ENCODE peak calls at places on chromosome 18, in eight cellular contexts. K is foreskin fibroblast, M is AG09309, W is body of pancreas, X is HCT116, J is SK-N-SH, B is dorsolateral prefrontal cortex, T is astrocyte of the cerebellum. C is an unnamed sample.

GRCh38 chr18:12862467-12862866 is 21.6 kb downstream of the PTPN2 start:
- DNase-seq in X (no peak), B (no peak), K (no peak), J (no peak), T (no peak), W (peak), M (no peak), C (no peak)

GRCh38 chr18:48851563-48851962 is 99.2 kb downstream of the SMAD7 start:
- DNase-seq in W (no peak), X (no peak), J (peak), K (no peak), M (no peak), B (peak), T (no peak), C (no peak)

GRCh38 chr18:12014976-12015696 is 33.8 kb downstream of the IMPA2 start:
- DNase-seq in M (no peak), B (no peak), W (no peak), X (no peak), T (no peak), K (no peak), J (no peak), C (no peak)

GRCh38 chr18:58831610-58832009 is 33.1 kb upstream of the ZNF532 start:
- DNase-seq in B (no peak), X (no peak), W (no peak), K (peak), M (peak), T (no peak), J (no peak), C (no peak)

GRCh38 chr18:26056291-26056690 is 34.1 kb downstream of the SS18 start:
- DNase-seq in M (no peak), T (no peak), B (no peak), K (peak), J (no peak), W (no peak), X (no peak), C (no peak)

GRCh38 chr18:8264861-8265411 is 344.3 kb upstream of the RAB12 start:
- DNase-seq in X (no peak), W (no peak), J (peak), M (no peak), K (peak), B (no peak), T (no peak), C (no peak)

GRCh38 chr18:12776821-12777471 is 74.1 kb downstream of the PSMG2 start:
- DNase-seq in K (no peak), M (no peak), J (no peak), X (no peak), T (no peak), W (no peak), B (no peak), C (no peak)

GRCh38 chr18:56593906-56594305 is 44.5 kb downstream of the TXNL1 start:
- DNase-seq in M (no peak), J (no peak), K (peak), X (no peak), B (no peak), W (no peak), T (no peak), C (no peak)

GRCh38 chr18:55287146-55287806 is 300.7 kb downstream of the TCF4 start:
- DNase-seq in T (no peak), X (no peak), M (no peak), J (peak), K (no peak), B (no peak), W (no peak), C (no peak)

GRCh38 chr18:8507361-8507760 is 101.9 kb upstream of the RAB12 start:
- DNase-seq in K (peak), W (no peak), B (no peak), M (no peak), J (peak), T (no peak), X (peak), C (no peak)

GRCh38 chr18:3499498-3499897 is 49.5 kb downstream of the TGIF1 start:
- DNase-seq in W (no peak), J (peak), B (no peak), M (no peak), K (peak), X (no peak), T (no peak), C (peak)

GRCh38 chr18:78271790-78272189 is 707.8 kb upstream of the SALL3 start:
- DNase-seq in J (no peak), B (no peak), T (no peak), W (no peak), X (no peak), M (no peak), K (no peak), C (no peak)

GRCh38 chr18:2903006-2903405 is 56.2 kb downstream of the EMILIN2 start:
- DNase-seq in T (peak), X (no peak), W (no peak), K (peak), M (no peak), J (peak), B (no peak), C (no peak)

GRCh38 chr18:48138211-48138610 is 207.8 kb upstream of the SMAD2 start:
- DNase-seq in X (no peak), T (no peak), M (no peak), W (no peak), K (no peak), B (no peak), J (no peak), C (peak)

GRCh38 chr18:28875059-28875458 is 698.1 kb upstream of the CDH2 start:
- DNase-seq in X (no peak), W (no peak), B (no peak), K (no peak), M (peak), J (no peak), T (peak), C (no peak)

GRCh38 chr18:36769611-36770314 is 59.0 kb downstream of the TPGS2 start:
- DNase-seq in J (no peak), M (no peak), B (no peak), K (no peak), W (peak), X (peak), T (no peak), C (no peak)

GRCh38 chr18:64653068-64653467 is 504.2 kb upstream of the LINC00305 start:
- DNase-seq in B (no peak), W (no peak), M (no peak), X (no peak), J (no peak), K (no peak), T (no peak), C (no peak)

GRCh38 chr18:70464343-70465114 is 175.7 kb downstream of the SOCS6 start:
- DNase-seq in J (peak), M (peak), X (peak), B (peak), K (peak), W (peak), T (peak), C (no peak)

GRCh38 chr18:69400253-69400975 is at the start of gene DOK6:
- DNase-seq in W (peak), J (peak), B (peak), X (no peak), K (peak), T (peak), M (peak), C (no peak)

GRCh38 chr18:23689031-23689615 is at the start of gene LAMA3:
- DNase-seq in X (no peak), J (peak), T (no peak), K (peak), M (no peak), W (peak), B (peak), C (no peak)

GRCh38 chr18:73893879-73894278 is 253.8 kb downstream of the FBXO15 start:
- DNase-seq in X (no peak), M (no peak), B (no peak), K (peak), J (no peak), T (no peak), W (no peak), C (no peak)

DNA sequence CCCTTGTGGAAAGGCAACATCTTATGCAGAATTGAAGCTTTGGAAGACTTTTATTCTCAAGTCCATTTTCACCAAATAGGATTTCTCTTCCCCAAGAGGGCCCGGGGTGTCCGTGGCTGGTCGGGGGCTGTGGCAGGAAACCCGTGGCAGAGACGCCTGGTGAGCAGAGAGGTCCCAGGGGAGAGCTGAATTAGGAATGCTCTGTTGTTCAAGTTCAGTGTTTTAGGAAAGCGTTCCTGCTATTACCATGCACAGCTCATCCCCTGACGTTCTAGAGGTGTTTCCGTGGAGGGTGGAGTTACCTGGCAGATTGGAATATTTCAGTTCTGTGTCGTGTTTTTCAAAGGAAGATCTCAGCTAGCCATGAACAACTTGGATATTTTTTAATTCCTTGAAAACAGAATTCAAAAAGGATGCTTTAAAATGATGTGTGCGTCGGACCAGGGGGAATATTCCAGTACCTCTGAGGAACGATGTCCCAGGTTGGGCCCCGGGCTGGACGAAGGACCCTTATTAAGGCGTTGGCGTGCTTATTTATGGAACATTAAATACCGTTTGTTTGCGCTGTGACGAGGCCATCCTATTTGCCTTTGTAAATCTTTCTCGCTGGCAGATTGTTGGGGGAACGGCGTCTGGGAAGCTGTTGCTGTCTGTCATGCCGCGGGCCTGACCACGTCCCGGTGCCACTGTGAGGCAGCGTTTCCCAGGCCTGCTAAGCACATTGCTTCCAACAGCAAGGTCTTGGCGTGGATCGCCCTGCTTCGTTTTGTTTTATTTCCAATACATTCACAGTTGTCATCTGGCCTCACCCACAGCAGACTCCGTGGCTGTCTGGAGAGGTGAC is 8.2 kb downstream of the NFATC1 start:
- DNase-seq in W (no peak), T (no peak), K (no peak), X (no peak), J (no peak), M (no peak), B (no peak), C (no peak)
- H3K4me3 ChIP-seq in W (no peak), T (no peak), K (no peak), X (no peak), J (no peak), M (no peak), B (no peak), C (no peak)

GRCh38 chr18:80145191-80145799 is 36.2 kb downstream of the ADNP2 start:
- DNase-seq in W (no peak), K (no peak), T (no peak), M (no peak), B (no peak), X (no peak), J (no peak), C (no peak)

GRCh38 chr18:80147418-80148315 is 38.6 kb downstream of the ADNP2 start:
- DNase-seq in M (peak), W (peak), T (peak), J (peak), B (peak), X (no peak), K (peak), C (no peak)

GRCh38 chr18:80149667-80150066 is 40.6 kb downstream of the ADNP2 start:
- DNase-seq in B (no peak), X (no peak), T (no peak), M (no peak), W (no peak), K (no peak), J (no peak), C (no peak)

GRCh38 chr18:80148316-80149199 is 39.5 kb downstream of the ADNP2 start:
- DNase-seq in J (no peak), W (peak), B (no peak), M (no peak), X (no peak), K (peak), T (no peak), C (no peak)

GRCh38 chr18:80147037-80147417 is 38.0 kb downstream of the ADNP2 start:
- DNase-seq in M (no peak), W (no peak), J (no peak), K (peak), B (no peak), X (no peak), T (no peak), C (no peak)
- H3K4me3 ChIP-seq in M (peak), W (no peak), J (peak), K (peak), B (peak), X (no peak), T (peak), C (no peak)

DNA sequence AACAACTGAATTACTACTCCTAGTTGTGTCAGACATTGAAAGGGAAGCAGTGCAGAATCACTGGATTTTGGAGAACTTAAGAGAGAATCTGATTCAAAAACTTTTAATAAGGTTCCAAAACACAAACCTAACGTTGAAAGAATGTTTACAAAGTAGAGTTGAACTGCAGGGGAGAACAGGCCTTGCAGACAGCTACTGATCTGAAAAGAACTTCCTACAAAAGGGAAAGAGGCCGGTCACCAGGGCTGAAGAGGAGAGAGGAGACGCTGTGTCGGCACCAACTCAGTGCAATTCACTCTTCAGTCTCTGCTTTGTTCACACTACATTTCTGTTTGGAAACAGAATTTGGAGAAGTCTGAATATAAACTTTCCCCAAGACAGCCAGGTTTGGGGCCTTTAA is 124.0 kb downstream of the GAREM1 start:
- DNase-seq in B (no peak), J (no peak), K (peak), T (no peak), X (no peak), W (no peak), M (no peak), C (no peak)
- H3K4me3 ChIP-seq in B (no peak), J (no peak), K (no peak), T (no peak), X (no peak), W (no peak), M (no peak), C (no peak)

DNA sequence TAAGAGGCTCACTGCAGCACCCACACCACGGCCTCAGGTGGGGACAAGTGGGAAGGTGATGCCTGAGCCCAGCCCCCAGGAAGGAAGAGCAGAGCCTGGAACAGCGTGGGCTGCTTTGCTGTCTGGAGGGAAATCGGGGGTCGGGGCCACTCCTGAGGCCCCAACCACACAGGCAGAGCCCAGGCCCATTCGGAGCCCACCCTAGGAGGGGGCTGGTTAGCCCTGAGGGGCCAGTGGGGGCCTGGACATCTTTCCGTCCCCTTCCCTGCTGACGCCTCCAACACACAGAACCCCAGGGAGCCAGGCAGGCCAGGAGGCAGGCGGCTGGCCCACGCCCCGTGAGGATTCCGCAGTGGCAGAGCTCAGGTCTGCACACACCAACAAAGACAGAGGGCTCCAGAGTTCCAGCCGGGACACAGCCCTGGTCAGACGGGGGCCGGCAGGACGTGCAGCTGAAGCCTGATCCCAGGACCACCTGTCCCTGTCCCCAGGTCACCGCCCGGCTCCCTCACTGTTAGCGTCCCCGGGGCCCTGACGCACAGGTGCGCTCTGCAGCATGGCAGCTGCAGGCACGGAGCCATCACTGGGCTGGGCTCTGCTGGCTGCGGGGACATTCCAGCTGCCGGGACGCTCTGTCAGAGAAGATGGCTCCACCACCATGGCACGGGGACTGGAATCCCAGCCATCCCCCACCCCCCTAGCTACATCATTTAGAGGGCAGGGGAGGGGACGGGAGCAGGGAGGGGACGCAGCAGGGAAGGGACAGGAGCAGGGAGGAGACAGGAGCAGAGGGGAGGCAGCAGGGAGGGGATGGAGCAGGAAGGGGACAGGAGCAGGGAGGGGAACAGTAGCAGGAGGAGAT is 40.2 kb downstream of the SLC66A2 start:
- DNase-seq in T (no peak), K (no peak), J (no peak), M (no peak), W (no peak), X (no peak), B (no peak), C (no peak)
- H3K4me3 ChIP-seq in T (no peak), K (no peak), J (no peak), M (no peak), W (no peak), X (no peak), B (no peak), C (no peak)

GRCh38 chr18:74896390-74896991 is 298.8 kb downstream of the ZNF407 start:
- DNase-seq in B (no peak), T (no peak), W (peak), X (peak), K (peak), M (no peak), J (peak), C (no peak)

GRCh38 chr18:74899554-74899953 is 301.9 kb downstream of the ZNF407 start:
- DNase-seq in X (no peak), K (no peak), W (no peak), B (no peak), T (no peak), J (no peak), M (no peak), C (no peak)

GRCh38 chr18:74897971-74898657 is 300.4 kb downstream of the ZNF407 start:
- DNase-seq in B (no peak), X (no peak), W (no peak), T (peak), K (peak), M (peak), J (no peak), C (no peak)

GRCh38 chr18:74901347-74902169 is 303.9 kb downstream of the ZNF407 start:
- DNase-seq in K (peak), W (no peak), T (no peak), M (no peak), B (no peak), J (no peak), X (no peak), C (no peak)

DNA sequence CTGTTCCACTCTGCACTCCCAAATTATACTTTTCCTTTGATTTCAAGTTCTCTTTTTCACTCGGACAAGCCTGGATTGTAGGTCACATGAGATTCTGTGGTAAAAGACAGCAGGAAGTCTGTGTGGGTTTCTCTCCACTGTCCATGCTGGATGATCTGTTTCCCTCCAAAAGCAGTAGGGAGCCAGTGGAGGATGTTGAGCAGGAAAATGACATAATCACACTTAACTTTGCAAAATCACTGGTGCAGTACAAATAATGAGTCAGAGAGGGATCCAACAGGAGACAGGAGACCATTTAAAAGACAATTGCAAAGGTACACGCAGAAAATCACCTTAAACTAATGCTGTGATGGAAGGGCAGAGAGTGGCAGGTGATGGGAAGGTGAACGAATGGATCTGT is 301.3 kb downstream of the ZNF407 start:
- DNase-seq in M (no peak), W (no peak), T (peak), K (peak), X (no peak), J (no peak), B (no peak), C (no peak)
- H3K4me3 ChIP-seq in M (no peak), W (no peak), T (no peak), K (no peak), X (no peak), J (no peak), B (no peak), C (no peak)

DNA sequence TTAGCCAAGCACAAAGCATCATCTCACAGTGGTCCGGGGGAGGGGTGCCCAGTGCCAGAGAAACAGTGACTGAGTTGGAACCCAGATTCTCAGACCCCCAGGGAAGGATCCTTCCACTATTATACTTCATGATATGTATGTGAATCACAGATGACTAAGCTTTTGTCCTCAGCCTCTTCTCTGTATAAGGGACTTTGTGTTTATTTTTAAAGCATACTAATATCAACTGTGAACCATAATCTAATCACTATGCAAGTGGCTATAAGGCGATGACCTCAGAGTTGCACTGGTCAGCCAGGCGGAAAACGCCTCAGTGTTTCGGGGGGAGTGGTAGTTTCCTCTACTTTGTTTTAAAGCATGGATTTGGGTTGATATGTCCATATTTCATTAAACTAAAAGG is 160.4 kb upstream of the TMEM200C start:
- DNase-seq in T (peak), K (peak), B (no peak), W (no peak), X (no peak), J (peak), M (peak), C (no peak)
- H3K4me3 ChIP-seq in T (peak), K (no peak), B (no peak), W (no peak), X (no peak), J (no peak), M (no peak), C (no peak)

GRCh38 chr18:44715841-44716240 is 35.2 kb downstream of the SETBP1 start:
- DNase-seq in J (no peak), B (no peak), M (no peak), X (no peak), T (no peak), W (no peak), K (peak), C (no peak)
- H3K4me3 ChIP-seq in J (no peak), B (no peak), M (peak), X (no peak), T (no peak), W (no peak), K (no peak), C (no peak)

GRCh38 chr18:9810994-9811393 is 74.8 kb upstream of the TXNDC2 start:
- DNase-seq in B (no peak), K (no peak), M (no peak), W (no peak), J (no peak), X (no peak), T (no peak), C (no peak)
- H3K4me3 ChIP-seq in B (no peak), K (no peak), M (no peak), W (no peak), J (no peak), X (no peak), T (no peak), C (no peak)